ENCODE peak calls at places on chromosome 22, in eight cellular contexts. E is right lobe of liver; S is NCI-H1930; O is substantia nigra; U is posterior vena cava; N is stimulated activated CD4-positive, alpha-beta T cell treated with anti-CD3 and anti-CD28 coated beads, TNF-alpha, amount 100 ng/mL, for 48 hours; X is endothelial cell; M is GM23248. J is an unnamed sample.

GRCh38 chr22:35564975-35565867 is 24.6 kb downstream of the RASD2 start:
- DNase-seq in E (no peak), S (no peak), O (no peak), U (no peak), N (no peak), X (no peak), M (peak; percentile 64), J (no peak)

GRCh38 chr22:44098021-44098739 is 74.1 kb downstream of the PARVB start:
- DNase-seq in E (no peak), S (no peak), O (no peak), U (peak; percentile 68), N (no peak), X (no peak), M (no peak), J (no peak)

GRCh38 chr22:30175743-30176288 is 70.7 kb downstream of the LIF start:
- DNase-seq in E (no peak), S (no peak), O (no peak), U (no peak), N (no peak), X (no peak), M (no peak), J (no peak)

GRCh38 chr22:48734359-48734758 is 1093.3 kb downstream of the BRD1 start:
- DNase-seq in E (no peak), S (no peak), O (no peak), U (peak; percentile 26), N (no peak), X (no peak), M (no peak), J (peak; percentile 45)

GRCh38 chr22:44583076-44583760 is 85.2 kb upstream of the RTL6 start:
- DNase-seq in E (peak; percentile 33), S (no peak), O (no peak), U (peak; percentile 47), N (no peak), X (no peak), M (peak; percentile 80), J (peak; percentile 17)

GRCh38 chr22:48241658-48242057 is 1479.2 kb downstream of the TBC1D22A start:
- DNase-seq in E (no peak), S (no peak), O (no peak), U (no peak), N (no peak), X (no peak), M (no peak), J (no peak)

GRCh38 chr22:18954333-18954732 is 18.2 kb upstream of the PRODH start:
- DNase-seq in E (peak; percentile 75), S (peak; percentile 28), O (peak; percentile 40), U (peak; percentile 90), N (peak; percentile 19), X (peak; percentile 86), M (peak; percentile 71), J (peak; percentile 73)

GRCh38 chr22:23888615-23889401 is 5.4 kb upstream of the MIF start:
- DNase-seq in E (no peak), S (no peak), O (no peak), U (no peak), N (no peak), X (no peak), M (peak; percentile 53), J (no peak)

GRCh38 chr22:27987557-27987956 is 68.5 kb upstream of the PITPNB start:
- DNase-seq in E (peak; percentile 22), S (no peak), O (no peak), U (no peak), N (no peak), X (no peak), M (peak; percentile 11), J (no peak)

GRCh38 chr22:45090364-45090960 is 73.3 kb upstream of the NUP50 start:
- DNase-seq in E (no peak), S (no peak), O (no peak), U (no peak), N (no peak), X (no peak), M (no peak), J (no peak)